ENCODE peak calls at places on chromosome 18, in five cellular contexts. X, I, J, B and U are unnamed samples.
A peak's percentile ranks its signal among the peaks of the same experiment; 100 is the strongest.

GRCh38 chr18:41871229-41872000 is 83.6 kb upstream of the PIK3C3 start:
- DNase-seq in X (no peak), I (no peak), J (no peak), B (no peak), U (no peak)

GRCh38 chr18:21115519-21116411 is 4.2 kb upstream of the ROCK1 start:
- DNase-seq in X (no peak), I (no peak), J (no peak), B (no peak), U (peak; percentile 25)

GRCh38 chr18:3060667-3061580 is 48.0 kb upstream of the LPIN2 start:
- DNase-seq in X (no peak), I (no peak), J (no peak), B (peak; percentile 24), U (peak; percentile 58)

GRCh38 chr18:9708057-9708881 is at the start of gene RAB31:
- DNase-seq in X (peak; percentile 29), I (peak; percentile 97), J (peak; percentile 67), B (peak; percentile 80), U (no peak)

GRCh38 chr18:34938102-34938501 is 103.1 kb upstream of the MAPRE2 start:
- DNase-seq in X (no peak), I (no peak), J (no peak), B (no peak), U (no peak)

GRCh38 chr18:61817086-61817485 is 75.7 kb downstream of the RNF152 start:
- DNase-seq in X (no peak), I (no peak), J (no peak), B (no peak), U (no peak)

GRCh38 chr18:32317651-32318050 is 127.8 kb downstream of the MEP1B start:
- DNase-seq in X (no peak), I (no peak), J (no peak), B (no peak), U (no peak)

GRCh38 chr18:79200546-79201268 is 131.5 kb downstream of the ATP9B start:
- DNase-seq in X (no peak), I (no peak), J (peak; percentile 82), B (peak; percentile 37), U (no peak)

GRCh38 chr18:53790817-53791216 is 433.7 kb downstream of the MBD2 start:
- DNase-seq in X (no peak), I (no peak), J (no peak), B (no peak), U (no peak)

GRCh38 chr18:61782545-61782944 is 110.3 kb downstream of the RNF152 start:
- DNase-seq in X (no peak), I (no peak), J (no peak), B (no peak), U (no peak)

GRCh38 chr18:57062841-57063240 is 84.0 kb upstream of the BOD1L2 start:
- DNase-seq in X (no peak), I (peak; percentile 57), J (no peak), B (no peak), U (no peak)

GRCh38 chr18:13635046-13635445 is 91.3 kb downstream of the FAM210A start:
- DNase-seq in X (no peak), I (no peak), J (peak; percentile 32), B (no peak), U (no peak)

GRCh38 chr18:74596959-74597661 is 560 bp upstream of the ZNF407 start:
- DNase-seq in X (peak; percentile 76), I (peak; percentile 91), J (peak; percentile 70), B (peak; percentile 63), U (peak; percentile 87)

GRCh38 chr18:9209230-9209629 is 72.6 kb downstream of the ANKRD12 start:
- DNase-seq in X (no peak), I (no peak), J (no peak), B (no peak), U (peak; percentile 31)